ENCODE peak calls at places on chromosomes 16 and 17, in seven cellular contexts. C, F, X, E, W, M and Y are unnamed samples.

GRCh38 chr17:69574257-69575197 is 160.0 kb downstream of the MAP2K6 start:
- DNase-seq in E (peak; percentile 3), X (no peak), W (peak; percentile 41), M (peak; percentile 87), F (no peak), C (no peak), Y (no peak)

GRCh38 chr17:74947041-74947754 is 11.5 kb downstream of the OTOP3 start:
- DNase-seq in M (no peak), F (no peak), X (no peak), C (no peak), W (no peak), E (no peak), Y (no peak)

GRCh38 chr17:13601317-13601775 is 383 bp downstream of the HS3ST3A1 start:
- DNase-seq in W (no peak), F (no peak), X (no peak), C (no peak), M (no peak), E (no peak), Y (no peak)

GRCh38 chr17:80639658-80640057 is 95.0 kb downstream of the RPTOR start:
- DNase-seq in X (no peak), F (no peak), M (no peak), W (no peak), E (no peak), C (no peak), Y (no peak)

GRCh38 chr16:6016530-6017184 is 919.1 kb upstream of the EEF2KMT start:
- DNase-seq in E (peak; percentile 44), X (no peak), C (no peak), W (peak; percentile 5), M (peak; percentile 22), F (no peak), Y (peak; percentile 54)

GRCh38 chr16:27240948-27241531 is 27.5 kb downstream of the NSMCE1 start:
- DNase-seq in F (no peak), W (peak; percentile 85), M (peak; percentile 74), E (no peak), C (no peak), X (no peak), Y (no peak)

GRCh38 chr16:13194766-13195165 is 293.4 kb downstream of the SHISA9 start:
- DNase-seq in X (no peak), W (peak; percentile 14), C (no peak), F (no peak), E (no peak), M (no peak), Y (no peak)

GRCh38 chr16:89402962-89403361 is 87.4 kb downstream of the ANKRD11 start:
- DNase-seq in F (no peak), E (no peak), W (peak; percentile 56), X (no peak), C (no peak), M (peak; percentile 25), Y (no peak)

GRCh38 chr17:74244128-74244527 is 29.9 kb upstream of the DNAI2 start:
- DNase-seq in M (no peak), F (no peak), W (no peak), E (no peak), X (no peak), C (no peak), Y (no peak)

GRCh38 chr17:81733507-81734404 is 21.7 kb downstream of the SLC25A10 start:
- DNase-seq in W (peak; percentile 59), X (peak; percentile 70), F (peak; percentile 75), C (no peak), E (peak; percentile 84), M (peak; percentile 55), Y (peak; percentile 95)

GRCh38 chr17:50269477-50270429 is 4.5 kb upstream of the TMEM92 start:
- DNase-seq in F (no peak), W (peak; percentile 88), X (peak; percentile 72), C (no peak), E (peak; percentile 63), M (peak; percentile 76), Y (peak; percentile 75)

GRCh38 chr16:84520778-84521770 is 16.6 kb upstream of the MEAK7 start:
- DNase-seq in E (no peak), W (peak; percentile 66), M (no peak), X (no peak), C (no peak), F (no peak), Y (no peak)

GRCh38 chr17:78882546-78883089 is 20.4 kb downstream of the CEP295NL start:
- DNase-seq in W (no peak), F (no peak), X (no peak), E (no peak), C (no peak), M (no peak), Y (peak; percentile 19)

GRCh38 chr17:752620-753219 is 656 bp upstream of the GEMIN4 start:
- DNase-seq in X (peak; percentile 61), M (peak; percentile 64), C (no peak), W (peak; percentile 72), E (peak; percentile 37), F (no peak), Y (no peak)

GRCh38 chr16:19548144-19548543 is 7.4 kb upstream of the VPS35L start:
- DNase-seq in F (no peak), C (no peak), X (no peak), M (peak; percentile 3), E (no peak), W (no peak), Y (no peak)

GRCh38 chr17:50818266-50818665 is 17.1 kb upstream of the WFIKKN2 start:
- DNase-seq in F (no peak), C (no peak), W (no peak), M (no peak), X (no peak), E (no peak), Y (no peak)

GRCh38 chr16:85761866-85762265 is 11.0 kb upstream of the C16orf74 start:
- DNase-seq in X (no peak), W (no peak), C (no peak), E (no peak), M (no peak), F (no peak), Y (no peak)